ENCODE peak calls at places on chromosome 12, in eight cellular contexts. Z is HuH-7.5, B is hypothalamus, I is T-helper 9 cell, H is ovary, E is HS-5, G is glomerular endothelial cell, Y is neural crest cell. Q is an unnamed sample.

GRCh38 chr12:108304633-108305032 is 34.5 kb downstream of the CMKLR1 start:
- DNase-seq in B (no peak), E (no peak), H (no peak), Z (no peak), I (no peak), G (no peak), Y (no peak), Q (no peak)

GRCh38 chr12:106645074-106645421 is 62.2 kb downstream of the RFX4 start:
- DNase-seq in G (no peak), H (no peak), Y (peak; percentile 29), Z (peak; percentile 39), B (peak; percentile 78), E (no peak), I (no peak), Q (peak; percentile 31)

GRCh38 chr12:21984375-21984774 is 43.1 kb upstream of the ABCC9 start:
- DNase-seq in I (no peak), G (no peak), H (no peak), B (no peak), Y (no peak), E (no peak), Z (no peak), Q (no peak)

GRCh38 chr12:27841392-27841882 is 61.4 kb upstream of the MANSC4 start:
- DNase-seq in I (no peak), G (no peak), Z (no peak), Y (no peak), B (no peak), H (no peak), E (no peak), Q (no peak)

GRCh38 chr12:130987151-130987931 is 33.6 kb downstream of the ADGRD1 start:
- DNase-seq in E (no peak), I (no peak), Y (no peak), G (no peak), B (no peak), Z (no peak), H (no peak), Q (no peak)

GRCh38 chr12:59657266-59657665 is 61.4 kb downstream of the SLC16A7 start:
- DNase-seq in Z (no peak), B (no peak), I (no peak), Y (no peak), H (no peak), E (no peak), G (no peak), Q (no peak)

GRCh38 chr12:41310367-41310766 is 122.2 kb downstream of the PDZRN4 start:
- DNase-seq in B (no peak), G (no peak), I (no peak), H (no peak), Z (no peak), Y (no peak), E (no peak), Q (no peak)

GRCh38 chr12:18895946-18896345 is 158.0 kb downstream of the CAPZA3 start:
- DNase-seq in Z (no peak), H (no peak), E (no peak), G (no peak), B (no peak), Y (peak; percentile 57), I (no peak), Q (no peak)

GRCh38 chr12:66014818-66015217 is 115.7 kb downstream of the LLPH start:
- DNase-seq in E (no peak), Z (no peak), G (no peak), Y (no peak), I (no peak), H (no peak), B (no peak), Q (no peak)

GRCh38 chr12:102426599-102427541 is 53.5 kb downstream of the IGF1 start:
- DNase-seq in Z (no peak), B (no peak), G (no peak), H (no peak), Y (no peak), E (no peak), I (no peak), Q (peak; percentile 44)

GRCh38 chr12:117559978-117560377 is 198.6 kb upstream of the NOS1 start:
- DNase-seq in Y (no peak), Z (no peak), E (no peak), H (no peak), G (no peak), I (no peak), B (no peak), Q (no peak)

GRCh38 chr12:29004936-29005304 is 144.2 kb upstream of the FAR2 start:
- DNase-seq in E (no peak), Y (no peak), H (no peak), I (no peak), G (no peak), B (no peak), Z (no peak), Q (no peak)

GRCh38 chr12:40557980-40558379 is 134.3 kb upstream of the CNTN1 start:
- DNase-seq in Z (no peak), I (no peak), E (no peak), Y (no peak), B (no peak), G (no peak), H (no peak), Q (no peak)

GRCh38 chr12:88986056-88986455 is 366.2 kb downstream of the DUSP6 start:
- DNase-seq in G (no peak), H (no peak), Z (no peak), I (no peak), Y (no peak), E (no peak), B (no peak), Q (no peak)

GRCh38 chr12:47882796-47883546 is 21.8 kb downstream of the VDR start:
- DNase-seq in Y (no peak), I (no peak), G (no peak), H (no peak), B (no peak), Z (no peak), E (no peak), Q (no peak)

GRCh38 chr12:93698307-93699092 is 21.3 kb downstream of the CRADD start:
- DNase-seq in E (no peak), H (no peak), Z (no peak), G (no peak), I (no peak), B (no peak), Y (no peak), Q (no peak)

GRCh38 chr12:6539276-6540134 is 5.2 kb downstream of the GAPDH start:
- DNase-seq in H (no peak), Z (no peak), I (no peak), B (no peak), E (no peak), G (no peak), Y (no peak), Q (no peak)